ENCODE peak calls at places on chromosomes 7 and 10, in nine cellular contexts. F is AG04450, E is bronchial epithelial cell, W is H7, A is esophagus muscularis mucosa, C is psoas muscle, U is astrocyte of the cerebellum, S is upper lobe of right lung, O is HL-60. M is an unnamed sample.

GRCh38 chr10:118809372-118809695 is 54.6 kb upstream of the CACUL1 start:
- DNase-seq in F (no peak), E (no peak), W (no peak), A (no peak), C (no peak), U (no peak), S (peak), O (no peak), M (no peak)

GRCh38 chr7:30851651-30852359 is 59.8 kb upstream of the AQP1 start:
- DNase-seq in F (no peak), E (no peak), W (no peak), A (no peak), C (no peak), U (no peak), S (no peak), O (no peak), M (no peak)

GRCh38 chr10:21257919-21258318 is 267.6 kb downstream of the SKIDA1 start:
- DNase-seq in F (no peak), E (peak), W (no peak), A (no peak), C (no peak), U (no peak), S (no peak), O (no peak), M (no peak)

GRCh38 chr10:36280886-36281499 is 638.9 kb upstream of the FZD8 start:
- DNase-seq in F (no peak), E (no peak), W (no peak), A (no peak), C (no peak), U (no peak), S (no peak), O (no peak), M (no peak)

GRCh38 chr10:101110856-101111523 is 20.1 kb upstream of the TLX1 start:
- DNase-seq in F (no peak), E (no peak), W (peak), A (no peak), C (no peak), U (no peak), S (no peak), O (no peak), M (no peak)

GRCh38 chr10:24928163-24928562 is 24.2 kb downstream of the PRTFDC1 start:
- DNase-seq in F (no peak), E (no peak), W (no peak), A (no peak), C (no peak), U (no peak), S (no peak), O (no peak), M (no peak)

GRCh38 chr10:3528271-3528670 is 256.7 kb downstream of the KLF6 start:
- DNase-seq in F (no peak), E (peak), W (no peak), A (no peak), C (no peak), U (no peak), S (no peak), O (no peak), M (no peak)

GRCh38 chr10:100969175-100970075 is at the start of gene SEMA4G:
- DNase-seq in F (no peak), E (no peak), W (peak), A (peak), C (peak), U (no peak), S (peak), O (no peak), M (peak)

GRCh38 chr7:159049266-159050025 is 95.2 kb downstream of the VIPR2 start:
- DNase-seq in F (no peak), E (no peak), W (peak), A (peak), C (no peak), U (no peak), S (peak), O (no peak), M (no peak)

GRCh38 chr10:12975266-12975665 is 26.2 kb downstream of the CCDC3 start:
- DNase-seq in F (no peak), E (peak), W (peak), A (no peak), C (no peak), U (no peak), S (no peak), O (no peak), M (no peak)

GRCh38 chr10:50807851-50808776 is 68.4 kb downstream of the ASAH2B start:
- DNase-seq in F (no peak), E (no peak), W (no peak), A (no peak), C (no peak), U (no peak), S (no peak), O (no peak), M (no peak)

GRCh38 chr10:118721005-118721876 is 33.5 kb downstream of the CACUL1 start:
- DNase-seq in F (peak), E (peak), W (peak), A (no peak), C (no peak), U (peak), S (no peak), O (no peak), M (peak)

GRCh38 chr7:7210475-7211237 is 28.3 kb downstream of the C1GALT1 start:
- DNase-seq in F (no peak), E (no peak), W (no peak), A (no peak), C (no peak), U (no peak), S (no peak), O (no peak), M (no peak)

GRCh38 chr7:7208524-7208923 is 26.2 kb downstream of the C1GALT1 start:
- DNase-seq in F (no peak), E (no peak), W (no peak), A (no peak), C (no peak), U (no peak), S (no peak), O (no peak), M (no peak)

GRCh38 chr7:7212612-7213011 is 30.3 kb downstream of the C1GALT1 start:
- DNase-seq in F (no peak), E (no peak), W (no peak), A (no peak), C (no peak), U (no peak), S (no peak), O (no peak), M (no peak)

GRCh38 chr7:7207876-7208275 is 25.5 kb downstream of the C1GALT1 start:
- DNase-seq in F (no peak), E (peak), W (no peak), A (no peak), C (no peak), U (no peak), S (no peak), O (no peak), M (no peak)

GRCh38 chr7:7209412-7210050 is 27.2 kb downstream of the C1GALT1 start:
- DNase-seq in F (no peak), E (no peak), W (no peak), A (no peak), C (no peak), U (no peak), S (no peak), O (no peak), M (no peak)
- H3K4me3 ChIP-seq in F (no peak), E (no peak), W (no peak), A (no peak), C (no peak), U (no peak), S (no peak), O (no peak), M (no peak)

GRCh38 chr7:130909161-130909836 is 175.3 kb upstream of the KLF14 start:
- DNase-seq in F (no peak), E (no peak), W (no peak), A (no peak), C (no peak), U (no peak), S (no peak), O (no peak), M (no peak)

GRCh38 chr7:130908345-130909160 is 174.5 kb upstream of the KLF14 start:
- DNase-seq in F (no peak), E (no peak), W (no peak), A (no peak), C (no peak), U (no peak), S (no peak), O (no peak), M (no peak)

GRCh38 chr7:130910949-130911944 is 177.2 kb upstream of the KLF14 start:
- DNase-seq in F (no peak), E (peak), W (peak), A (no peak), C (no peak), U (no peak), S (no peak), O (no peak), M (no peak)

GRCh38 chr7:130912086-130912909 is 178.3 kb upstream of the KLF14 start:
- DNase-seq in F (peak), E (peak), W (no peak), A (no peak), C (no peak), U (peak), S (no peak), O (no peak), M (no peak)

GRCh38 chr7:130909881-130910672 is 176.1 kb upstream of the KLF14 start:
- DNase-seq in F (no peak), E (peak), W (no peak), A (no peak), C (no peak), U (no peak), S (no peak), O (no peak), M (no peak)
- H3K4me3 ChIP-seq in F (peak), E (peak), W (no peak), A (peak), C (peak), U (peak), S (peak), O (no peak), M (peak)

GRCh38 chr7:25893436-25893835 is 258.6 kb upstream of the NFE2L3 start:
- DNase-seq in F (no peak), E (no peak), W (no peak), A (no peak), C (no peak), U (no peak), S (no peak), O (no peak), M (no peak)
- H3K4me3 ChIP-seq in F (no peak), E (no peak), W (no peak), A (peak), C (peak), U (no peak), S (peak), O (no peak), M (peak)

DNA sequence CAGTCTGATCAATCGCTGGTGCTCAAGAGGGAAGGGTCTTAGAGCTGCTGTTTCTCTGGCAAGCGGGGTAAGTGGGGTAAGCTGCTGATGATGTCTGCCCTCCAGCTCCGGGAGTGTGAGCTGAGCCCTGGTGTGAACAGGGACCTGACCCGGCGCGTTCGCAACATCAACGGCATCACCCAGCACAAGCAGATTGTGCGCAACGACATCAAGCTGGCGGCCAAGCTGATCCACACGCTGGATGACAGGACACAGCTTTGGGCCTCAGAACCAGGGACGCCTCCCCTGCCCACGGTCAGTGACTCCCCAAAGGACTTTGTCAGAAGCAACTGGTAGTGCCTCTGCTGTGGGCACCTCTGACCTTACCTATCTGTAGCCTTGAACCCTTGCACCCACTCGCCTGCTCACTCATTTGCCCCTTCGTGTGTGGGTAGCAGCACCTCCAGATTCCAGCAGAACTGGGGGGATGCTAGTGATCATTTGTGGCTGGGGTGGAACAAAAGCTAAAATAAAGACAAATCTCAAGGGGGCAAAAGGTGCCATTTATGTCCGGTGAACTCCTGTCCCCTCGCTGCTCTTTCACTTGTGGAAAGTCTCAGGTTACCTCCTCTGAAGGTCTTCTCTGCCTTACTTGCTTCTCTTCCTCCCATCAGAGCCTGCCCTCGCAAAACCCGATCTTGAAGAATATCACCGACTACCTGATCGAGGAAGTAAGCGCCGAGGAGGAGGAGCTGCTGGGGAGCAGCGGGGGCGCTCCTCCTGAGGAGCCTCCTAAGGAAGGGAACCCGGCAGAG is 3.2 kb downstream of the UFSP1 start:
- DNase-seq in F (no peak), E (no peak), W (peak), A (no peak), C (no peak), U (no peak), S (no peak), O (no peak), M (peak)
- H3K4me3 ChIP-seq in F (no peak), E (no peak), W (no peak), A (no peak), C (no peak), U (no peak), S (no peak), O (no peak), M (no peak)